ENCODE peak calls at places on chromosomes 12 and 14, in ten cellular contexts. I, O, A, J, U, L, N, Y, M and G are unnamed samples.

GRCh38 chr14:61461808-61462275 is 140.5 kb downstream of the PRKCH start:
- DNase-seq in Y (peak; percentile 59), J (peak; percentile 89), I (peak; percentile 71), N (no peak), A (no peak), U (peak; percentile 82), M (peak; percentile 80), O (no peak), L (peak; percentile 89), G (peak; percentile 70)

GRCh38 chr12:28340261-28340660 is 150.0 kb downstream of the CCDC91 start:
- DNase-seq in U (peak; percentile 52), I (no peak), Y (no peak), O (no peak), J (peak; percentile 73), M (no peak), N (no peak), A (no peak), L (peak; percentile 16), G (no peak)

GRCh38 chr12:120971299-120972180 is 6.8 kb upstream of the HNF1A start:
- DNase-seq in Y (no peak), A (no peak), M (peak; percentile 93), N (no peak), J (peak; percentile 79), I (peak; percentile 62), L (peak; percentile 79), U (peak; percentile 51), O (peak; percentile 20), G (peak; percentile 74)

GRCh38 chr14:77140937-77141591 is 527 bp downstream of the ZDHHC22 start:
- DNase-seq in U (no peak), O (no peak), M (peak; percentile 54), L (peak; percentile 18), A (no peak), N (no peak), J (peak; percentile 38), Y (no peak), I (peak; percentile 92), G (peak; percentile 29)

GRCh38 chr12:124506832-124507153 is 60.6 kb downstream of the NCOR2 start:
- DNase-seq in I (no peak), N (no peak), U (no peak), M (no peak), O (no peak), J (no peak), L (no peak), A (no peak), Y (no peak), G (no peak)

GRCh38 chr12:75481013-75481705 is 604 bp downstream of the GLIPR1 start:
- DNase-seq in Y (no peak), I (no peak), U (no peak), A (no peak), L (peak; percentile 48), O (no peak), N (no peak), J (peak; percentile 45), M (no peak), G (no peak)

GRCh38 chr12:123992118-123992825 is 19.3 kb downstream of the ZNF664 start:
- DNase-seq in A (no peak), M (no peak), L (no peak), N (no peak), I (no peak), J (no peak), U (no peak), Y (no peak), O (no peak), G (peak; percentile 56)

GRCh38 chr12:18165889-18166288 is 75.9 kb upstream of the RERGL start:
- DNase-seq in L (peak; percentile 4), J (no peak), Y (no peak), A (no peak), O (no peak), N (no peak), U (no peak), M (no peak), I (no peak), G (no peak)

GRCh38 chr14:68692216-68692615 is 100.7 kb downstream of the ZFP36L1 start:
- DNase-seq in I (no peak), Y (no peak), J (no peak), L (no peak), M (no peak), O (no peak), U (no peak), N (peak; percentile 26), A (peak; percentile 40), G (no peak)

GRCh38 chr14:53515264-53515663 is 362.1 kb upstream of the DDHD1 start:
- DNase-seq in Y (no peak), J (no peak), A (no peak), L (no peak), I (no peak), U (no peak), N (no peak), O (no peak), M (no peak), G (no peak)

GRCh38 chr14:36513012-36513420 is 7.0 kb downstream of the NKX2-1 start:
- DNase-seq in U (no peak), M (no peak), L (no peak), I (peak; percentile 65), O (no peak), Y (no peak), A (no peak), J (no peak), N (no peak), G (no peak)

GRCh38 chr12:124833693-124834122 is 30.0 kb downstream of the SCARB1 start:
- DNase-seq in O (peak; percentile 84), I (peak; percentile 96), J (peak; percentile 95), A (peak; percentile 48), N (no peak), M (no peak), Y (no peak), L (no peak), U (peak; percentile 35), G (no peak)

GRCh38 chr14:89507926-89508460 is 91.0 kb upstream of the FOXN3 start:
- DNase-seq in M (no peak), A (no peak), O (no peak), J (no peak), U (no peak), N (no peak), I (no peak), L (peak; percentile 21), Y (no peak), G (peak; percentile 83)

GRCh38 chr12:19402743-19403400 is 36.4 kb upstream of the AEBP2 start:
- DNase-seq in A (no peak), N (peak; percentile 72), U (peak; percentile 15), Y (no peak), I (no peak), M (peak; percentile 52), J (peak; percentile 62), L (peak; percentile 73), O (peak; percentile 27), G (peak; percentile 40)

GRCh38 chr12:2970744-2971143 is 11.5 kb downstream of the TEAD4 start:
- DNase-seq in Y (no peak), I (no peak), O (no peak), A (no peak), J (peak; percentile 6), M (no peak), N (no peak), L (peak; percentile 27), U (no peak), G (peak; percentile 9)

GRCh38 chr12:2977776-2978175 is 18.6 kb downstream of the TEAD4 start:
- DNase-seq in A (no peak), U (no peak), O (no peak), N (no peak), M (no peak), L (no peak), I (no peak), J (no peak), Y (no peak), G (no peak)

GRCh38 chr12:2974560-2974971 is 15.4 kb downstream of the TEAD4 start:
- DNase-seq in L (no peak), O (no peak), M (no peak), A (no peak), U (no peak), N (no peak), J (peak; percentile 30), I (no peak), Y (no peak), G (peak; percentile 12)

GRCh38 chr12:2976581-2976996 is 17.4 kb downstream of the TEAD4 start:
- DNase-seq in M (peak; percentile 23), O (no peak), A (no peak), I (no peak), L (no peak), J (no peak), U (no peak), N (no peak), Y (no peak), G (no peak)

DNA sequence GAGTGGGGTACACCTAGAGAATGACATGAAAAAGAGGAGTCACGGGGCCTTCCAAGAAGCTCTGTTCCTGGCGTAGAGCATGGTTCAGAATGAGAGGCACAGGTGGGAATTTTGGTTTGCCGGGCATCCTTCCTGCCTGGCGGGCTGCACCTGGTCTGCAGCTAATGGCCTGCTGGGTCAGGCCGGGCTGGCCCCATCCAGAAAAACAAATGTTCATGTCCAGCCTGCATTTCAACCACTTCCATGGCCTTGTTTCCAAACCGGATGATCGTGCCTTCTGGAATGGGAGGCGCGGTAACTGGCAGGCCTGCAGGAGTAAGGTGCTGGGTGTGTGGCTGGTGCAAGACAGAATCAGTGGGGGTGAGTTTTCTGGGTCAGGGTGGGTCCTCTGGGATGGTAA is 14.4 kb downstream of the TEAD4 start:
- DNase-seq in U (no peak), O (no peak), L (no peak), M (no peak), N (no peak), Y (no peak), I (no peak), J (no peak), A (no peak), G (no peak)
- TF ChIP-seq CTCF in U (no peak), O (no peak), L (no peak), M (no peak), N (no peak), Y (no peak), I (no peak), J (no peak), A (no peak), G (no peak)

GRCh38 chr14:95046711-95047681 is 110.3 kb downstream of the DICER1 start:
- DNase-seq in J (no peak), N (peak; percentile 51), U (no peak), O (no peak), I (no peak), Y (peak; percentile 36), L (no peak), A (no peak), M (no peak), G (no peak)
- H3K4me3 ChIP-seq in J (no peak overlapping the region), N (no peak overlapping the region), U (no peak overlapping the region), O (no peak overlapping the region), I (no peak overlapping the region), Y (no peak overlapping the region), L (no peak overlapping the region), A (no peak overlapping the region), M (no peak overlapping the region), G (no peak overlapping the region)

DNA sequence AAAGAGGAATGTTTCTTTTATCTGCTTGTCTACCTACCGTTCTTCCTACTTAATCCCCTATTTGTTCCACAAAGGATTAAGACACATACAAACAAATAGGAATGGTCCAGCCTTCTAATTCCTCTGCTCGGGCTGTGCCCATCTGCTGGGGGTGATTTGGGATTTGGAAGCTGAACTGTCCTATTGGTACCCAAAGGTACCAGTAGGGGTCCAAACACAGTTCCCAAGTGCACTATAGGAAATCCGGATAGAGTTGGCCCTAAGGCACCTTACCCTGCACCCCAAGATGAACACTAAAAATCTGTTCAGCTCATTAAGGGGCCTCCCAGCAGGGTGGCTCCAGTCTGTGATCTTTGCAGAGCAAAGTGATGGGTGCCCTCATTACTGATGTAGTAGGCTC is 566.9 kb downstream of the NRXN3 start:
- DNase-seq in O (no peak), Y (no peak), U (no peak), N (no peak), L (no peak), M (no peak), A (no peak), J (no peak), I (peak; percentile 78), G (no peak)
- TF ChIP-seq CTCF in O (no peak), Y (no peak), U (no peak), N (no peak), L (no peak), M (no peak), A (no peak), J (no peak), I (peak; percentile 46), G (no peak)

GRCh38 chr12:93645702-93646101 is 31.5 kb upstream of the CRADD start:
- DNase-seq in N (no peak), Y (no peak), A (no peak), J (peak; percentile 48), M (peak; percentile 15), O (no peak), L (peak; percentile 30), U (no peak), I (no peak), G (peak; percentile 30)
- H3K4me3 ChIP-seq in N (no peak overlapping the region), Y (no peak overlapping the region), A (no peak overlapping the region), J (no peak overlapping the region), M (no peak overlapping the region), O (no peak overlapping the region), L (no peak overlapping the region), U (no peak overlapping the region), I (no peak overlapping the region), G (no peak overlapping the region)